ENCODE peak calls at places on chromosomes 7 and 10, in ten cellular contexts. L is GM10248; S is hepatocyte; I is osteocyte; E is heart right ventricle; N is GM13977; A is activated CD4-positive, alpha-beta T cell treated with anti-CD3 and anti-CD28 coated beads for 24 hours; Q is C1 segment of cervical spinal cord; H is NCI-H345; G is Kasumi-1. X is an unnamed sample.

GRCh38 chr10:78231930-78232329 is 198.3 kb downstream of the RPS24 start:
- DNase-seq in L (no peak), S (peak), I (no peak), E (no peak), N (no peak), A (no peak), Q (no peak), H (no peak), G (peak), X (no peak)

GRCh38 chr7:29921404-29922010 is 68.1 kb downstream of the SCRN1 start:
- DNase-seq in L (peak), S (peak), I (no peak), E (peak), N (peak), A (peak), Q (no peak), H (peak), G (peak), X (no peak)

GRCh38 chr7:42740410-42740809 is 171.5 kb downstream of the C7orf25 start:
- DNase-seq in L (no peak), S (no peak), I (no peak), E (no peak), N (no peak), A (no peak), Q (no peak), H (no peak), G (no peak), X (no peak)

GRCh38 chr10:13284050-13284449 is 15.8 kb downstream of the PHYH start:
- DNase-seq in L (no peak), S (no peak), I (no peak), E (no peak), N (no peak), A (no peak), Q (no peak), H (no peak), G (no peak), X (no peak)

GRCh38 chr10:77907900-77908717 is 18.4 kb downstream of the DLG5 start:
- DNase-seq in L (no peak), S (no peak), I (no peak), E (no peak), N (no peak), A (no peak), Q (no peak), H (no peak), G (peak), X (no peak)

GRCh38 chr10:89591111-89591795 is 53.8 kb downstream of the PANK1 start:
- DNase-seq in L (no peak), S (peak), I (no peak), E (peak), N (no peak), A (no peak), Q (no peak), H (no peak), G (no peak), X (no peak)

GRCh38 chr10:132503581-132504421 is 33.8 kb upstream of the INPP5A start:
- DNase-seq in L (no peak), S (no peak), I (no peak), E (no peak), N (no peak), A (no peak), Q (no peak), H (no peak), G (no peak), X (no peak)

GRCh38 chr10:103576862-103577261 is 83.4 kb downstream of the NEURL1 start:
- DNase-seq in L (no peak), S (no peak), I (no peak), E (no peak), N (no peak), A (no peak), Q (no peak), H (peak), G (no peak), X (no peak)

GRCh38 chr10:97788552-97789442 is 17.0 kb upstream of the SFRP5 start:
- DNase-seq in L (no peak), S (peak), I (no peak), E (peak), N (no peak), A (no peak), Q (no peak), H (no peak), G (no peak), X (no peak)

GRCh38 chr7:99272476-99273045 is at the start of gene MYH16:
- DNase-seq in L (no peak), S (no peak), I (no peak), E (no peak), N (no peak), A (no peak), Q (no peak), H (no peak), G (no peak), X (no peak)

GRCh38 chr7:114085592-114086490 is 167.0 kb upstream of the PPP1R3A start:
- DNase-seq in L (peak), S (peak), I (peak), E (peak), N (peak), A (no peak), Q (no peak), H (peak), G (peak), X (no peak)

GRCh38 chr7:78232806-78233205 is 434.2 kb downstream of the PHTF2 start:
- DNase-seq in L (no peak), S (no peak), I (no peak), E (no peak), N (no peak), A (no peak), Q (no peak), H (no peak), G (no peak), X (no peak)

GRCh38 chr7:106679153-106679931 is 18.4 kb upstream of the CCDC71L start:
- DNase-seq in L (peak), S (peak), I (no peak), E (no peak), N (peak), A (no peak), Q (no peak), H (no peak), G (peak), X (no peak)

GRCh38 chr7:105890290-105890997 is 14.0 kb upstream of the ATXN7L1 start:
- DNase-seq in L (no peak), S (no peak), I (no peak), E (no peak), N (no peak), A (no peak), Q (no peak), H (no peak), G (no peak), X (no peak)

GRCh38 chr10:113127285-113128283 is 177.5 kb downstream of the TCF7L2 start:
- DNase-seq in L (no peak), S (no peak), I (no peak), E (no peak), N (no peak), A (no peak), Q (no peak), H (no peak), G (peak), X (no peak)

GRCh38 chr10:96263173-96263572 is 8.2 kb downstream of the BLNK start:
- DNase-seq in L (no peak), S (no peak), I (no peak), E (no peak), N (no peak), A (no peak), Q (no peak), H (no peak), G (no peak), X (no peak)

GRCh38 chr7:34133983-34134782 is 228.8 kb downstream of the BMPER start:
- DNase-seq in L (peak), S (peak), I (no peak), E (peak), N (peak), A (peak), Q (peak), H (peak), G (peak), X (no peak)

GRCh38 chr10:75845538-75845937 is 414.1 kb downstream of the LRMDA start:
- DNase-seq in L (no peak), S (no peak), I (no peak), E (no peak), N (no peak), A (no peak), Q (no peak), H (no peak), G (peak), X (no peak)

GRCh38 chr7:945556-946255 is 8.8 kb downstream of the ADAP1 start:
- DNase-seq in L (no peak), S (peak), I (no peak), E (no peak), N (no peak), A (no peak), Q (no peak), H (no peak), G (no peak), X (no peak)

GRCh38 chr7:5596046-5596895 is 172.6 kb upstream of the TNRC18 start:
- DNase-seq in L (peak), S (peak), I (peak), E (peak), N (peak), A (peak), Q (no peak), H (no peak), G (peak), X (peak)

GRCh38 chr7:36291387-36292316 is 98.0 kb upstream of the ANLN start:
- DNase-seq in L (peak), S (peak), I (peak), E (peak), N (peak), A (peak), Q (peak), H (peak), G (peak), X (peak)

GRCh38 chr7:141880960-141881359 is 35.2 kb upstream of the OR9A4 start:
- DNase-seq in L (no peak), S (no peak), I (no peak), E (no peak), N (no peak), A (no peak), Q (no peak), H (no peak), G (no peak), X (no peak)

GRCh38 chr7:111833461-111833860 is 271.2 kb upstream of the IMMP2L start:
- DNase-seq in L (no peak), S (no peak), I (no peak), E (no peak), N (no peak), A (no peak), Q (no peak), H (no peak), G (no peak), X (no peak)

GRCh38 chr10:72075184-72076115 is 12.9 kb downstream of the SPOCK2 start:
- DNase-seq in L (no peak), S (no peak), I (no peak), E (no peak), N (no peak), A (no peak), Q (no peak), H (no peak), G (no peak), X (no peak)

GRCh38 chr7:45057853-45058252 is 30.9 kb downstream of the NACAD start:
- DNase-seq in L (no peak), S (no peak), I (no peak), E (no peak), N (no peak), A (no peak), Q (no peak), H (no peak), G (no peak), X (no peak)

GRCh38 chr10:22473044-22473443 is 127.7 kb downstream of the SPAG6 start:
- DNase-seq in L (no peak), S (no peak), I (no peak), E (no peak), N (no peak), A (no peak), Q (no peak), H (no peak), G (no peak), X (no peak)

GRCh38 chr10:127119901-127120300 is 76.5 kb downstream of the INSYN2A start:
- DNase-seq in L (no peak), S (no peak), I (no peak), E (no peak), N (no peak), A (no peak), Q (no peak), H (no peak), G (no peak), X (no peak)

GRCh38 chr7:39624935-39625694 is 1.7 kb downstream of the RALA start:
- DNase-seq in L (no peak), S (no peak), I (no peak), E (no peak), N (no peak), A (no peak), Q (no peak), H (no peak), G (no peak), X (no peak)

GRCh38 chr10:131792011-131792651 is 108.7 kb upstream of the PPP2R2D start:
- DNase-seq in L (no peak), S (no peak), I (peak), E (no peak), N (no peak), A (no peak), Q (no peak), H (no peak), G (no peak), X (no peak)

GRCh38 chr7:103068429-103069403 is 5.9 kb downstream of the FBXL13 start:
- DNase-seq in L (no peak), S (no peak), I (no peak), E (no peak), N (no peak), A (no peak), Q (no peak), H (no peak), G (no peak), X (no peak)

GRCh38 chr10:48940372-48940771 is 732 bp upstream of the LRRC18 start:
- DNase-seq in L (no peak), S (no peak), I (peak), E (no peak), N (no peak), A (no peak), Q (no peak), H (no peak), G (no peak), X (no peak)

GRCh38 chr10:30819306-30820190 is 190.0 kb upstream of the LYZL2 start:
- DNase-seq in L (no peak), S (no peak), I (no peak), E (no peak), N (no peak), A (no peak), Q (no peak), H (no peak), G (no peak), X (no peak)

X was measured in natural killer cell.